ENCODE peak calls at places on chromosomes 13 and 19, in four cellular contexts. F is DMS79; O is heart left ventricle; D is activated naive CD4-positive, alpha-beta T cell treated with anti-CD3 and anti-CD28 coated beads, Interleukin-2, amount 50 U/mL, for 16 hours. P is an unnamed sample.

GRCh38 chr13:78680064-78680463 is 21.1 kb upstream of the OBI1 start:
- DNase-seq in O (no peak), D (no peak), F (peak), P (no peak)

GRCh38 chr13:45468676-45469075 is 3.9 kb downstream of the COG3 start:
- DNase-seq in D (no peak), F (no peak), O (no peak), P (no peak)

GRCh38 chr19:13986348-13986904 is 19.7 kb downstream of the RFX1 start:
- DNase-seq in D (peak), O (peak), F (peak), P (peak)

GRCh38 chr19:42277821-42278809 is 9.1 kb downstream of the CIC start:
- DNase-seq in D (no peak), O (no peak), F (no peak), P (no peak)

GRCh38 chr19:48615145-48616040 is 517 bp upstream of the FAM83E start:
- DNase-seq in D (no peak), F (no peak), O (no peak), P (no peak)

GRCh38 chr19:1791879-1792278 is 20.2 kb downstream of the ATP8B3 start:
- DNase-seq in O (no peak), D (no peak), F (no peak), P (no peak)

GRCh38 chr13:112968380-112968909 is 569 bp upstream of the MCF2L start:
- DNase-seq in F (peak), D (peak), O (no peak), P (no peak)

GRCh38 chr19:45115809-45116615 is 23.0 kb downstream of the PPP1R37 start:
- DNase-seq in O (no peak), F (peak), D (no peak), P (peak)

GRCh38 chr19:45424191-45425058 is 708 bp upstream of the ERCC1 start:
- DNase-seq in F (peak), O (peak), D (no peak), P (peak)

GRCh38 chr19:16200038-16200775 is 2.5 kb downstream of the AP1M1 start:
- DNase-seq in F (no peak), D (no peak), O (no peak), P (peak)

GRCh38 chr19:48271531-48272151 is 1.8 kb downstream of the ZNF114 start:
- DNase-seq in F (peak), O (peak), D (peak), P (no peak)

GRCh38 chr13:37107868-37108267 is 2.4 kb upstream of the CSNK1A1L start:
- DNase-seq in F (no peak), O (no peak), D (no peak), P (no peak)

GRCh38 chr13:74324338-74324737 is 190.1 kb upstream of the KLF12 start:
- DNase-seq in O (no peak), D (no peak), F (no peak), P (no peak)

GRCh38 chr19:52095172-52096014 is at the start of gene ZNF841:
- DNase-seq in D (peak), O (peak), F (peak), P (peak)

GRCh38 chr19:39971380-39971841 is 446 bp downstream of the PSMC4 start:
- DNase-seq in F (no peak), D (no peak), O (no peak), P (no peak)

GRCh38 chr19:1107655-1108261 is 4.0 kb downstream of the GPX4 start:
- DNase-seq in O (no peak), D (no peak), F (no peak), P (no peak)